ENCODE peak calls at places on chromosomes 13 and 19, in nine cellular contexts. One of them, this sample, is unnamed.

GRCh38 chr13:113122571-113123225 is at the start of gene F10:
- DNase-seq in stimulated activated CD4-positive, alpha-beta T cell treated with anti-CD3 and anti-CD28 coated beads, Interleukin-4, amount 100 ng/mL, for 24 hours: no peak
- DNase-seq in fibroblast of pulmonary artery: peak; percentile 67
- DNase-seq in T-helper 9 cell: no peak
- DNase-seq in lower lobe of right lung: peak; percentile 48
- DNase-seq in fibroblast of mammary gland: peak; percentile 63
- DNase-seq in NCI-H510A treated with DMSO at 0.1 percent for 48 hours: peak; percentile 21
- DNase-seq in AG10803: peak; percentile 70
- DNase-seq in stimulated activated CD8-positive, alpha-beta memory T cell treated with anti-CD3 and anti-CD28 coated beads, Interleukin-2, amount 100 ng/mL, for 48 hours: no peak
- DNase-seq in this sample: peak; percentile 75

GRCh38 chr19:18765224-18765623 is 25.9 kb downstream of the COMP start:
- DNase-seq in T-helper 9 cell: no peak
- DNase-seq in lower lobe of right lung: no peak
- DNase-seq in NCI-H510A treated with DMSO at 0.1 percent for 48 hours: peak; percentile 92
- DNase-seq in fibroblast of pulmonary artery: no peak
- DNase-seq in fibroblast of mammary gland: no peak
- DNase-seq in stimulated activated CD4-positive, alpha-beta T cell treated with anti-CD3 and anti-CD28 coated beads, Interleukin-4, amount 100 ng/mL, for 24 hours: no peak
- DNase-seq in AG10803: no peak
- DNase-seq in stimulated activated CD8-positive, alpha-beta memory T cell treated with anti-CD3 and anti-CD28 coated beads, Interleukin-2, amount 100 ng/mL, for 48 hours: no peak
- DNase-seq in this sample: no peak

GRCh38 chr19:47699360-47699917 is 13.8 kb upstream of the EHD2 start:
- DNase-seq in stimulated activated CD8-positive, alpha-beta memory T cell treated with anti-CD3 and anti-CD28 coated beads, Interleukin-2, amount 100 ng/mL, for 48 hours: peak; percentile 52
- DNase-seq in stimulated activated CD4-positive, alpha-beta T cell treated with anti-CD3 and anti-CD28 coated beads, Interleukin-4, amount 100 ng/mL, for 24 hours: peak; percentile 59
- DNase-seq in fibroblast of mammary gland: peak; percentile 45
- DNase-seq in T-helper 9 cell: peak; percentile 50
- DNase-seq in AG10803: no peak
- DNase-seq in fibroblast of pulmonary artery: peak; percentile 41
- DNase-seq in lower lobe of right lung: peak; percentile 66
- DNase-seq in NCI-H510A treated with DMSO at 0.1 percent for 48 hours: peak; percentile 21
- DNase-seq in this sample: no peak

GRCh38 chr19:29696045-29696682 is 18.9 kb downstream of the C19orf12 start:
- DNase-seq in AG10803: no peak
- DNase-seq in T-helper 9 cell: no peak
- DNase-seq in lower lobe of right lung: no peak
- DNase-seq in NCI-H510A treated with DMSO at 0.1 percent for 48 hours: no peak
- DNase-seq in fibroblast of pulmonary artery: no peak
- DNase-seq in fibroblast of mammary gland: no peak
- DNase-seq in stimulated activated CD8-positive, alpha-beta memory T cell treated with anti-CD3 and anti-CD28 coated beads, Interleukin-2, amount 100 ng/mL, for 48 hours: no peak
- DNase-seq in stimulated activated CD4-positive, alpha-beta T cell treated with anti-CD3 and anti-CD28 coated beads, Interleukin-4, amount 100 ng/mL, for 24 hours: no peak
- DNase-seq in this sample: no peak

GRCh38 chr19:16508546-16508945 is 12.4 kb downstream of the C19orf44 start:
- DNase-seq in T-helper 9 cell: no peak
- DNase-seq in stimulated activated CD8-positive, alpha-beta memory T cell treated with anti-CD3 and anti-CD28 coated beads, Interleukin-2, amount 100 ng/mL, for 48 hours: no peak
- DNase-seq in AG10803: no peak
- DNase-seq in stimulated activated CD4-positive, alpha-beta T cell treated with anti-CD3 and anti-CD28 coated beads, Interleukin-4, amount 100 ng/mL, for 24 hours: no peak
- DNase-seq in fibroblast of mammary gland: no peak
- DNase-seq in fibroblast of pulmonary artery: no peak
- DNase-seq in lower lobe of right lung: no peak
- DNase-seq in NCI-H510A treated with DMSO at 0.1 percent for 48 hours: no peak
- DNase-seq in this sample: no peak

GRCh38 chr19:13118424-13119193 is 545 bp downstream of the NACC1 start:
- DNase-seq in lower lobe of right lung: peak; percentile 81
- DNase-seq in fibroblast of pulmonary artery: peak; percentile 30
- DNase-seq in AG10803: no peak
- DNase-seq in NCI-H510A treated with DMSO at 0.1 percent for 48 hours: peak; percentile 49
- DNase-seq in fibroblast of mammary gland: peak; percentile 27
- DNase-seq in stimulated activated CD8-positive, alpha-beta memory T cell treated with anti-CD3 and anti-CD28 coated beads, Interleukin-2, amount 100 ng/mL, for 48 hours: peak; percentile 45
- DNase-seq in stimulated activated CD4-positive, alpha-beta T cell treated with anti-CD3 and anti-CD28 coated beads, Interleukin-4, amount 100 ng/mL, for 24 hours: no peak
- DNase-seq in T-helper 9 cell: no peak
- DNase-seq in this sample: no peak

GRCh38 chr13:95509521-95510315 is 42.8 kb upstream of the CLDN10 start:
- DNase-seq in stimulated activated CD8-positive, alpha-beta memory T cell treated with anti-CD3 and anti-CD28 coated beads, Interleukin-2, amount 100 ng/mL, for 48 hours: no peak
- DNase-seq in lower lobe of right lung: no peak
- DNase-seq in AG10803: peak; percentile 21
- DNase-seq in stimulated activated CD4-positive, alpha-beta T cell treated with anti-CD3 and anti-CD28 coated beads, Interleukin-4, amount 100 ng/mL, for 24 hours: no peak
- DNase-seq in T-helper 9 cell: no peak
- DNase-seq in NCI-H510A treated with DMSO at 0.1 percent for 48 hours: no peak
- DNase-seq in fibroblast of mammary gland: peak; percentile 81
- DNase-seq in fibroblast of pulmonary artery: peak; percentile 28
- DNase-seq in this sample: peak; percentile 74

GRCh38 chr19:48627211-48627864 is 8.0 kb downstream of the SPHK2 start:
- DNase-seq in stimulated activated CD8-positive, alpha-beta memory T cell treated with anti-CD3 and anti-CD28 coated beads, Interleukin-2, amount 100 ng/mL, for 48 hours: no peak
- DNase-seq in lower lobe of right lung: no peak
- DNase-seq in T-helper 9 cell: no peak
- DNase-seq in AG10803: no peak
- DNase-seq in stimulated activated CD4-positive, alpha-beta T cell treated with anti-CD3 and anti-CD28 coated beads, Interleukin-4, amount 100 ng/mL, for 24 hours: peak; percentile 33
- DNase-seq in NCI-H510A treated with DMSO at 0.1 percent for 48 hours: no peak
- DNase-seq in fibroblast of pulmonary artery: no peak
- DNase-seq in fibroblast of mammary gland: no peak
- DNase-seq in this sample: no peak

GRCh38 chr13:23160241-23161175 is 20.3 kb upstream of the SGCG start:
- DNase-seq in fibroblast of mammary gland: no peak
- DNase-seq in NCI-H510A treated with DMSO at 0.1 percent for 48 hours: no peak
- DNase-seq in lower lobe of right lung: no peak
- DNase-seq in fibroblast of pulmonary artery: no peak
- DNase-seq in AG10803: peak; percentile 43
- DNase-seq in stimulated activated CD8-positive, alpha-beta memory T cell treated with anti-CD3 and anti-CD28 coated beads, Interleukin-2, amount 100 ng/mL, for 48 hours: no peak
- DNase-seq in stimulated activated CD4-positive, alpha-beta T cell treated with anti-CD3 and anti-CD28 coated beads, Interleukin-4, amount 100 ng/mL, for 24 hours: no peak
- DNase-seq in T-helper 9 cell: no peak
- DNase-seq in this sample: no peak